ENCODE peak calls at places on chromosome 2, in seven cellular contexts. One of them, this sample, is unnamed.

GRCh38 chr2:171923206-171923605 is 945 bp downstream of the HAT1 start:
- DNase-seq in midbrain: no peak
- DNase-seq in neural crest cell: peak
- DNase-seq in mesendoderm: no peak
- DNase-seq in hippocampal formation: no peak
- DNase-seq in cardiac fibroblast: peak
- DNase-seq in fibroblast of pulmonary artery: peak
- DNase-seq in this sample: no peak

GRCh38 chr2:127106457-127106997 is 427 bp downstream of the BIN1 start:
- DNase-seq in fibroblast of pulmonary artery: no peak
- DNase-seq in mesendoderm: peak
- DNase-seq in neural crest cell: peak
- DNase-seq in midbrain: no peak
- DNase-seq in hippocampal formation: no peak
- DNase-seq in cardiac fibroblast: no peak
- DNase-seq in this sample: no peak

GRCh38 chr2:112800881-112801583 is 16.7 kb upstream of the IL1A start:
- DNase-seq in midbrain: no peak
- DNase-seq in neural crest cell: no peak
- DNase-seq in cardiac fibroblast: no peak
- DNase-seq in hippocampal formation: no peak
- DNase-seq in mesendoderm: no peak
- DNase-seq in fibroblast of pulmonary artery: no peak
- DNase-seq in this sample: no peak

GRCh38 chr2:233450854-233451575 is 96.7 kb downstream of the DGKD start:
- DNase-seq in midbrain: no peak
- DNase-seq in cardiac fibroblast: no peak
- DNase-seq in fibroblast of pulmonary artery: no peak
- DNase-seq in neural crest cell: no peak
- DNase-seq in mesendoderm: no peak
- DNase-seq in hippocampal formation: no peak
- DNase-seq in this sample: no peak

GRCh38 chr2:241798631-241799521 is 10.1 kb upstream of the NEU4 start:
- DNase-seq in fibroblast of pulmonary artery: no peak
- DNase-seq in hippocampal formation: no peak
- DNase-seq in neural crest cell: no peak
- DNase-seq in midbrain: no peak
- DNase-seq in mesendoderm: no peak
- DNase-seq in cardiac fibroblast: no peak
- DNase-seq in this sample: no peak

GRCh38 chr2:197383825-197384224 is 51.0 kb downstream of the SF3B1 start:
- DNase-seq in cardiac fibroblast: no peak
- DNase-seq in midbrain: no peak
- DNase-seq in mesendoderm: peak
- DNase-seq in neural crest cell: no peak
- DNase-seq in hippocampal formation: no peak
- DNase-seq in fibroblast of pulmonary artery: no peak
- DNase-seq in this sample: no peak

GRCh38 chr2:240095556-240096523 is 40.3 kb downstream of the COPS9 start:
- DNase-seq in fibroblast of pulmonary artery: no peak
- DNase-seq in midbrain: no peak
- DNase-seq in neural crest cell: no peak
- DNase-seq in cardiac fibroblast: no peak
- DNase-seq in hippocampal formation: no peak
- DNase-seq in mesendoderm: peak
- DNase-seq in this sample: no peak

GRCh38 chr2:230680463-230681195 is 32.0 kb upstream of the CAB39 start:
- DNase-seq in midbrain: no peak
- DNase-seq in hippocampal formation: no peak
- DNase-seq in cardiac fibroblast: no peak
- DNase-seq in mesendoderm: no peak
- DNase-seq in neural crest cell: no peak
- DNase-seq in fibroblast of pulmonary artery: no peak
- DNase-seq in this sample: no peak

GRCh38 chr2:203678971-203679370 is 27.5 kb upstream of the CD28 start:
- DNase-seq in neural crest cell: no peak
- DNase-seq in midbrain: no peak
- DNase-seq in fibroblast of pulmonary artery: no peak
- DNase-seq in cardiac fibroblast: no peak
- DNase-seq in hippocampal formation: no peak
- DNase-seq in mesendoderm: no peak
- DNase-seq in this sample: no peak

GRCh38 chr2:46315103-46315890 is 18.1 kb downstream of the EPAS1 start:
- DNase-seq in hippocampal formation: no peak
- DNase-seq in neural crest cell: no peak
- DNase-seq in cardiac fibroblast: peak
- DNase-seq in midbrain: peak
- DNase-seq in mesendoderm: no peak
- DNase-seq in fibroblast of pulmonary artery: peak
- DNase-seq in this sample: no peak

GRCh38 chr2:180077295-180077906 is 70.3 kb upstream of the CWC22 start:
- DNase-seq in neural crest cell: no peak
- DNase-seq in fibroblast of pulmonary artery: peak
- DNase-seq in cardiac fibroblast: peak
- DNase-seq in midbrain: no peak
- DNase-seq in hippocampal formation: no peak
- DNase-seq in mesendoderm: peak
- DNase-seq in this sample: no peak

GRCh38 chr2:239897596-239898235 is 127.4 kb downstream of the NDUFA10 start:
- DNase-seq in fibroblast of pulmonary artery: no peak
- DNase-seq in mesendoderm: no peak
- DNase-seq in neural crest cell: no peak
- DNase-seq in cardiac fibroblast: no peak
- DNase-seq in hippocampal formation: no peak
- DNase-seq in midbrain: no peak
- DNase-seq in this sample: no peak

GRCh38 chr2:136411946-136412345 is 294.0 kb upstream of the CXCR4 start:
- DNase-seq in hippocampal formation: no peak
- DNase-seq in neural crest cell: no peak
- DNase-seq in fibroblast of pulmonary artery: no peak
- DNase-seq in midbrain: no peak
- DNase-seq in mesendoderm: no peak
- DNase-seq in cardiac fibroblast: no peak
- DNase-seq in this sample: no peak

GRCh38 chr2:75790121-75790520 is 79.4 kb upstream of the GCFC2 start:
- DNase-seq in cardiac fibroblast: no peak
- DNase-seq in fibroblast of pulmonary artery: peak
- DNase-seq in midbrain: no peak
- DNase-seq in mesendoderm: no peak
- DNase-seq in hippocampal formation: no peak
- DNase-seq in neural crest cell: no peak
- DNase-seq in this sample: no peak

GRCh38 chr2:239695728-239696240 is 295.0 kb upstream of the HDAC4 start:
- DNase-seq in midbrain: no peak
- DNase-seq in mesendoderm: no peak
- DNase-seq in fibroblast of pulmonary artery: no peak
- DNase-seq in cardiac fibroblast: no peak
- DNase-seq in hippocampal formation: no peak
- DNase-seq in neural crest cell: no peak
- DNase-seq in this sample: no peak

GRCh38 chr2:31748041-31748440 is 167.3 kb upstream of the SRD5A2 start:
- DNase-seq in mesendoderm: no peak
- DNase-seq in midbrain: no peak
- DNase-seq in hippocampal formation: no peak
- DNase-seq in neural crest cell: no peak
- DNase-seq in cardiac fibroblast: no peak
- DNase-seq in fibroblast of pulmonary artery: no peak
- DNase-seq in this sample: no peak

GRCh38 chr2:206276169-206276927 is 1.9 kb downstream of the ZDBF2 start:
- DNase-seq in neural crest cell: no peak
- DNase-seq in mesendoderm: no peak
- DNase-seq in midbrain: no peak
- DNase-seq in hippocampal formation: no peak
- DNase-seq in fibroblast of pulmonary artery: no peak
- DNase-seq in cardiac fibroblast: no peak
- DNase-seq in this sample: no peak

GRCh38 chr2:45127321-45127720 is 118.1 kb upstream of the SIX2 start:
- DNase-seq in midbrain: no peak
- DNase-seq in hippocampal formation: no peak
- DNase-seq in cardiac fibroblast: no peak
- DNase-seq in mesendoderm: no peak
- DNase-seq in fibroblast of pulmonary artery: no peak
- DNase-seq in neural crest cell: no peak
- DNase-seq in this sample: no peak

GRCh38 chr2:12764075-12764722 is 47.5 kb downstream of the TRIB2 start:
- DNase-seq in hippocampal formation: no peak
- DNase-seq in fibroblast of pulmonary artery: peak
- DNase-seq in neural crest cell: no peak
- DNase-seq in mesendoderm: no peak
- DNase-seq in cardiac fibroblast: peak
- DNase-seq in midbrain: no peak
- DNase-seq in this sample: no peak

This sample was measured in NT2/D1.